ENCODE peak calls at places on chromosomes 4 and X, in eight cellular contexts. One of them, this sample, is unnamed.

GRCh38 chrX:149470960-149471359 is 34.1 kb downstream of the IDS start:
- DNase-seq in central memory CD8-positive, alpha-beta T cell: no peak
- DNase-seq in WERI-Rb-1: peak; percentile 86
- DNase-seq in amniotic stem cell: peak; percentile 2
- DNase-seq in dorsolateral prefrontal cortex: peak; percentile 83
- DNase-seq in Calu3: peak; percentile 83
- DNase-seq in NCI-H1092 treated with DMSO at 0.1 percent for 48 hours: peak; percentile 82
- DNase-seq in tibial artery: peak; percentile 58
- DNase-seq in this sample: peak; percentile 71

GRCh38 chr4:179097741-179098140 is 1655.5 kb upstream of the AGA start:
- DNase-seq in central memory CD8-positive, alpha-beta T cell: no peak
- DNase-seq in WERI-Rb-1: no peak
- DNase-seq in amniotic stem cell: no peak
- DNase-seq in dorsolateral prefrontal cortex: no peak
- DNase-seq in Calu3: peak; percentile 4
- DNase-seq in NCI-H1092 treated with DMSO at 0.1 percent for 48 hours: no peak
- DNase-seq in tibial artery: no peak
- DNase-seq in this sample: no peak

GRCh38 chr4:173371292-173372192 is 788 bp downstream of the SAP30 start:
- DNase-seq in central memory CD8-positive, alpha-beta T cell: peak; percentile 41
- DNase-seq in WERI-Rb-1: peak; percentile 64
- DNase-seq in amniotic stem cell: peak; percentile 28
- DNase-seq in dorsolateral prefrontal cortex: peak; percentile 82
- DNase-seq in Calu3: peak; percentile 50
- DNase-seq in NCI-H1092 treated with DMSO at 0.1 percent for 48 hours: peak; percentile 86
- DNase-seq in tibial artery: peak; percentile 65
- DNase-seq in this sample: peak; percentile 53

GRCh38 chrX:103415528-103415927 is 39.2 kb downstream of the BEX3 start:
- DNase-seq in central memory CD8-positive, alpha-beta T cell: no peak
- DNase-seq in WERI-Rb-1: no peak
- DNase-seq in amniotic stem cell: no peak
- DNase-seq in dorsolateral prefrontal cortex: no peak
- DNase-seq in Calu3: no peak
- DNase-seq in NCI-H1092 treated with DMSO at 0.1 percent for 48 hours: no peak
- DNase-seq in tibial artery: no peak
- DNase-seq in this sample: no peak

GRCh38 chrX:1205681-1206611 is 6.5 kb downstream of the CRLF2 start:
- DNase-seq in central memory CD8-positive, alpha-beta T cell: peak; percentile 26
- DNase-seq in WERI-Rb-1: no peak
- DNase-seq in amniotic stem cell: no peak
- DNase-seq in dorsolateral prefrontal cortex: no peak
- DNase-seq in Calu3: peak; percentile 22
- DNase-seq in NCI-H1092 treated with DMSO at 0.1 percent for 48 hours: no peak
- DNase-seq in tibial artery: no peak
- DNase-seq in this sample: no peak

GRCh38 chr4:173461170-173461569 is 62.3 kb upstream of the SCRG1 start:
- DNase-seq in central memory CD8-positive, alpha-beta T cell: no peak
- DNase-seq in WERI-Rb-1: no peak
- DNase-seq in amniotic stem cell: no peak
- DNase-seq in dorsolateral prefrontal cortex: no peak
- DNase-seq in Calu3: no peak
- DNase-seq in NCI-H1092 treated with DMSO at 0.1 percent for 48 hours: no peak
- DNase-seq in tibial artery: no peak
- DNase-seq in this sample: no peak

GRCh38 chrX:132470830-132471229 is 18.0 kb downstream of the MBNL3 start:
- DNase-seq in central memory CD8-positive, alpha-beta T cell: no peak
- DNase-seq in WERI-Rb-1: no peak
- DNase-seq in amniotic stem cell: no peak
- DNase-seq in dorsolateral prefrontal cortex: no peak
- DNase-seq in Calu3: no peak
- DNase-seq in NCI-H1092 treated with DMSO at 0.1 percent for 48 hours: no peak
- DNase-seq in tibial artery: no peak
- DNase-seq in this sample: no peak

GRCh38 chrX:96591418-96591817 is 93.2 kb upstream of the DIAPH2 start:
- DNase-seq in central memory CD8-positive, alpha-beta T cell: no peak
- DNase-seq in WERI-Rb-1: no peak
- DNase-seq in amniotic stem cell: no peak
- DNase-seq in dorsolateral prefrontal cortex: no peak
- DNase-seq in Calu3: no peak
- DNase-seq in NCI-H1092 treated with DMSO at 0.1 percent for 48 hours: no peak
- DNase-seq in tibial artery: no peak
- DNase-seq in this sample: no peak

GRCh38 chrX:114584434-114584943 is 603 bp downstream of the HTR2C start:
- DNase-seq in central memory CD8-positive, alpha-beta T cell: no peak
- DNase-seq in WERI-Rb-1: no peak
- DNase-seq in amniotic stem cell: no peak
- DNase-seq in dorsolateral prefrontal cortex: no peak
- DNase-seq in Calu3: no peak
- DNase-seq in NCI-H1092 treated with DMSO at 0.1 percent for 48 hours: no peak
- DNase-seq in tibial artery: no peak
- DNase-seq in this sample: no peak

GRCh38 chrX:130109429-130110378 is 593 bp downstream of the ELF4 start:
- DNase-seq in central memory CD8-positive, alpha-beta T cell: no peak
- DNase-seq in WERI-Rb-1: no peak
- DNase-seq in amniotic stem cell: no peak
- DNase-seq in dorsolateral prefrontal cortex: no peak
- DNase-seq in Calu3: peak; percentile 30
- DNase-seq in NCI-H1092 treated with DMSO at 0.1 percent for 48 hours: peak; percentile 56
- DNase-seq in tibial artery: no peak
- DNase-seq in this sample: no peak

GRCh38 chrX:55011294-55011693 is 11.1 kb downstream of the APEX2 start:
- DNase-seq in central memory CD8-positive, alpha-beta T cell: no peak
- DNase-seq in WERI-Rb-1: no peak
- DNase-seq in amniotic stem cell: no peak
- DNase-seq in dorsolateral prefrontal cortex: no peak
- DNase-seq in Calu3: no peak
- DNase-seq in NCI-H1092 treated with DMSO at 0.1 percent for 48 hours: peak; percentile 3
- DNase-seq in tibial artery: no peak
- DNase-seq in this sample: no peak

GRCh38 chr4:145283909-145284308 is 103.5 kb upstream of the OTUD4 start:
- DNase-seq in central memory CD8-positive, alpha-beta T cell: no peak
- DNase-seq in WERI-Rb-1: no peak
- DNase-seq in amniotic stem cell: no peak
- DNase-seq in dorsolateral prefrontal cortex: no peak
- DNase-seq in Calu3: no peak
- DNase-seq in NCI-H1092 treated with DMSO at 0.1 percent for 48 hours: no peak
- DNase-seq in tibial artery: no peak
- DNase-seq in this sample: no peak

GRCh38 chr4:56640907-56641493 is 40.1 kb downstream of the HOPX start:
- DNase-seq in central memory CD8-positive, alpha-beta T cell: no peak
- DNase-seq in WERI-Rb-1: no peak
- DNase-seq in amniotic stem cell: no peak
- DNase-seq in dorsolateral prefrontal cortex: no peak
- DNase-seq in Calu3: no peak
- DNase-seq in NCI-H1092 treated with DMSO at 0.1 percent for 48 hours: no peak
- DNase-seq in tibial artery: no peak
- DNase-seq in this sample: no peak

GRCh38 chrX:116194649-116195048 is 24.1 kb downstream of the AGTR2 start:
- DNase-seq in central memory CD8-positive, alpha-beta T cell: no peak
- DNase-seq in WERI-Rb-1: no peak
- DNase-seq in amniotic stem cell: no peak
- DNase-seq in dorsolateral prefrontal cortex: no peak
- DNase-seq in Calu3: no peak
- DNase-seq in NCI-H1092 treated with DMSO at 0.1 percent for 48 hours: no peak
- DNase-seq in tibial artery: no peak
- DNase-seq in this sample: no peak

GRCh38 chr4:85166318-85166717 is 199.8 kb upstream of the WDFY3 start:
- DNase-seq in central memory CD8-positive, alpha-beta T cell: no peak
- DNase-seq in WERI-Rb-1: no peak
- DNase-seq in amniotic stem cell: no peak
- DNase-seq in dorsolateral prefrontal cortex: no peak
- DNase-seq in Calu3: no peak
- DNase-seq in NCI-H1092 treated with DMSO at 0.1 percent for 48 hours: no peak
- DNase-seq in tibial artery: no peak
- DNase-seq in this sample: no peak

GRCh38 chr4:181896609-181897008 is 346.6 kb upstream of the TENM3 start:
- DNase-seq in central memory CD8-positive, alpha-beta T cell: no peak
- DNase-seq in WERI-Rb-1: no peak
- DNase-seq in amniotic stem cell: no peak
- DNase-seq in dorsolateral prefrontal cortex: no peak
- DNase-seq in Calu3: no peak
- DNase-seq in NCI-H1092 treated with DMSO at 0.1 percent for 48 hours: no peak
- DNase-seq in tibial artery: no peak
- DNase-seq in this sample: no peak

GRCh38 chr4:55947912-55948725 is 626 bp upstream of the CEP135 start:
- DNase-seq in central memory CD8-positive, alpha-beta T cell: peak; percentile 30
- DNase-seq in WERI-Rb-1: no peak
- DNase-seq in amniotic stem cell: peak; percentile 83
- DNase-seq in dorsolateral prefrontal cortex: no peak
- DNase-seq in Calu3: peak; percentile 35
- DNase-seq in NCI-H1092 treated with DMSO at 0.1 percent for 48 hours: no peak
- DNase-seq in tibial artery: no peak
- DNase-seq in this sample: no peak

GRCh38 chr4:89657931-89658700 is 178.8 kb downstream of the SNCA start:
- DNase-seq in central memory CD8-positive, alpha-beta T cell: no peak
- DNase-seq in WERI-Rb-1: no peak
- DNase-seq in amniotic stem cell: no peak
- DNase-seq in dorsolateral prefrontal cortex: no peak
- DNase-seq in Calu3: no peak
- DNase-seq in NCI-H1092 treated with DMSO at 0.1 percent for 48 hours: peak; percentile 10
- DNase-seq in tibial artery: no peak
- DNase-seq in this sample: no peak

GRCh38 chrX:133419911-133420310 is 4.6 kb upstream of the GPC4 start:
- DNase-seq in central memory CD8-positive, alpha-beta T cell: no peak
- DNase-seq in WERI-Rb-1: no peak
- DNase-seq in amniotic stem cell: no peak
- DNase-seq in dorsolateral prefrontal cortex: no peak
- DNase-seq in Calu3: no peak
- DNase-seq in NCI-H1092 treated with DMSO at 0.1 percent for 48 hours: no peak
- DNase-seq in tibial artery: no peak
- DNase-seq in this sample: no peak

GRCh38 chr4:169201144-169202124 is 69.3 kb downstream of the SH3RF1 start:
- DNase-seq in central memory CD8-positive, alpha-beta T cell: no peak
- DNase-seq in WERI-Rb-1: no peak
- DNase-seq in amniotic stem cell: no peak
- DNase-seq in dorsolateral prefrontal cortex: no peak
- DNase-seq in Calu3: no peak
- DNase-seq in NCI-H1092 treated with DMSO at 0.1 percent for 48 hours: no peak
- DNase-seq in tibial artery: no peak
- DNase-seq in this sample: no peak

GRCh38 chrX:125710403-125711062 is 390.9 kb downstream of the TEX13C start:
- DNase-seq in central memory CD8-positive, alpha-beta T cell: no peak
- DNase-seq in WERI-Rb-1: no peak
- DNase-seq in amniotic stem cell: no peak
- DNase-seq in dorsolateral prefrontal cortex: no peak
- DNase-seq in Calu3: no peak
- DNase-seq in NCI-H1092 treated with DMSO at 0.1 percent for 48 hours: no peak
- DNase-seq in tibial artery: no peak
- DNase-seq in this sample: no peak

GRCh38 chr4:47287735-47288134 is 175.8 kb downstream of the COMMD8 start:
- DNase-seq in central memory CD8-positive, alpha-beta T cell: no peak
- DNase-seq in WERI-Rb-1: no peak
- DNase-seq in amniotic stem cell: peak; percentile 29
- DNase-seq in dorsolateral prefrontal cortex: no peak
- DNase-seq in Calu3: no peak
- DNase-seq in NCI-H1092 treated with DMSO at 0.1 percent for 48 hours: no peak
- DNase-seq in tibial artery: no peak
- DNase-seq in this sample: no peak

GRCh38 chrX:20461576-20461975 is 194.9 kb upstream of the RPS6KA3 start:
- DNase-seq in central memory CD8-positive, alpha-beta T cell: no peak
- DNase-seq in WERI-Rb-1: no peak
- DNase-seq in amniotic stem cell: no peak
- DNase-seq in dorsolateral prefrontal cortex: no peak
- DNase-seq in Calu3: no peak
- DNase-seq in NCI-H1092 treated with DMSO at 0.1 percent for 48 hours: no peak
- DNase-seq in tibial artery: no peak
- DNase-seq in this sample: no peak

GRCh38 chrX:47607091-47607490 is 12.6 kb downstream of the SYN1 start:
- DNase-seq in central memory CD8-positive, alpha-beta T cell: no peak
- DNase-seq in WERI-Rb-1: no peak
- DNase-seq in amniotic stem cell: no peak
- DNase-seq in dorsolateral prefrontal cortex: no peak
- DNase-seq in Calu3: no peak
- DNase-seq in NCI-H1092 treated with DMSO at 0.1 percent for 48 hours: no peak
- DNase-seq in tibial artery: no peak
- DNase-seq in this sample: no peak

GRCh38 chr4:77023920-77024319 is 51.9 kb downstream of the CCNI start:
- DNase-seq in central memory CD8-positive, alpha-beta T cell: no peak
- DNase-seq in WERI-Rb-1: no peak
- DNase-seq in amniotic stem cell: no peak
- DNase-seq in dorsolateral prefrontal cortex: no peak
- DNase-seq in Calu3: no peak
- DNase-seq in NCI-H1092 treated with DMSO at 0.1 percent for 48 hours: no peak
- DNase-seq in tibial artery: no peak
- DNase-seq in this sample: no peak

GRCh38 chr4:73520821-73521220 is 39.3 kb downstream of the AFM start:
- DNase-seq in central memory CD8-positive, alpha-beta T cell: no peak
- DNase-seq in WERI-Rb-1: peak; percentile 54
- DNase-seq in amniotic stem cell: no peak
- DNase-seq in dorsolateral prefrontal cortex: no peak
- DNase-seq in Calu3: no peak
- DNase-seq in NCI-H1092 treated with DMSO at 0.1 percent for 48 hours: no peak
- DNase-seq in tibial artery: no peak
- DNase-seq in this sample: no peak